ENCODE peak calls at places on chromosome 22, in eight cellular contexts. J, H, U, D, Y, K, A and V are unnamed samples.

GRCh38 chr22:39171623-39172264 is 19.3 kb upstream of the CBX7 start:
- DNase-seq in J (no peak), H (no peak), U (no peak), D (no peak), Y (no peak), K (no peak), A (no peak), V (no peak)

GRCh38 chr22:49266561-49267519 is 560.8 kb downstream of the BRD1 start:
- DNase-seq in J (no peak), H (no peak), U (no peak), D (no peak), Y (no peak), K (no peak), A (no peak), V (no peak)

GRCh38 chr22:36362819-36363377 is 24.9 kb downstream of the MYH9 start:
- DNase-seq in J (no peak), H (no peak), U (no peak), D (no peak), Y (no peak), K (no peak), A (no peak), V (no peak)

GRCh38 chr22:39773976-39774539 is 119.5 kb downstream of the ENTHD1 start:
- DNase-seq in J (peak; percentile 16), H (no peak), U (no peak), D (no peak), Y (no peak), K (peak; percentile 0), A (no peak), V (peak; percentile 16)

GRCh38 chr22:35651085-35651484 is 2.8 kb downstream of the APOL6 start:
- DNase-seq in J (no peak), H (no peak), U (no peak), D (no peak), Y (no peak), K (no peak), A (no peak), V (no peak)

GRCh38 chr22:48800036-48800885 is 1027.4 kb downstream of the BRD1 start:
- DNase-seq in J (no peak), H (no peak), U (no peak), D (no peak), Y (no peak), K (no peak), A (no peak), V (no peak)

GRCh38 chr22:43425976-43426785 is 14.4 kb downstream of the MPPED1 start:
- DNase-seq in J (no peak), H (no peak), U (no peak), D (no peak), Y (no peak), K (no peak), A (no peak), V (no peak)

GRCh38 chr22:42895087-42895486 is 38.0 kb upstream of the ARFGAP3 start:
- DNase-seq in J (no peak), H (no peak), U (no peak), D (no peak), Y (no peak), K (no peak), A (no peak), V (no peak)

GRCh38 chr22:41998361-41999261 is at the start of gene WBP2NL:
- DNase-seq in J (peak; percentile 87), H (peak; percentile 15), U (peak; percentile 47), D (peak; percentile 77), Y (peak; percentile 85), K (peak; percentile 51), A (peak; percentile 93), V (no peak)

GRCh38 chr22:17009640-17010291 is 1.7 kb upstream of the GAB4 start:
- DNase-seq in J (no peak), H (no peak), U (no peak), D (no peak), Y (no peak), K (no peak), A (no peak), V (no peak)

GRCh38 chr22:17012267-17012666 is 4.2 kb upstream of the GAB4 start:
- DNase-seq in J (no peak), H (no peak), U (no peak), D (no peak), Y (no peak), K (no peak), A (no peak), V (no peak)

GRCh38 chr22:17007852-17008731 is at the start of gene GAB4:
- DNase-seq in J (no peak), H (no peak), U (no peak), D (no peak), Y (no peak), K (no peak), A (no peak), V (no peak)

GRCh38 chr22:17007257-17007656 is 765 bp downstream of the GAB4 start:
- DNase-seq in J (no peak), H (no peak), U (no peak), D (no peak), Y (no peak), K (no peak), A (no peak), V (no peak)
- H3K4me3 ChIP-seq in J (no peak overlapping the region), H (no peak overlapping the region), U (no peak overlapping the region), D (no peak overlapping the region), Y (no peak overlapping the region), K (no peak overlapping the region), A (no peak overlapping the region), V (no peak overlapping the region)

DNA sequence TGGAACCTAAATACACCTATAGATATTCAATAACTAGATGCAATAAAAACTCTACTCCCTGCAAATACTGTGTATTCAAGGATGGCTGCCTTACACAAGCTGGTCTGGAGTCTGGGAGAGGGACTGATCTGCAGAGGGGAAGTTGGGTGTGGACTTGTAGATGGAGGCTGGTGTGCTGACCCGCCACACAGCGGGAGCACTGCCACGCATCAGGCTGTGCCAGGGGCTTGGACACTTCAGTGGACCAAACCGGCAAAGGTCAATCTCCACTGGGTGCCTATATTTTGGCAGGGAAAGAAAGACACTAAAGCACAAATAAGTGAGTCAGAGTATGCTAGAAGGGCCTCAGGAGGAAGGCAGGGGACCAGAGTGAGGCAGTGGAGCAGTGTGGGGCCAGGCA is 2.1 kb upstream of the SHANK3 start:
- DNase-seq in J (no peak), H (no peak), U (no peak), D (no peak), Y (no peak), K (no peak), A (no peak), V (no peak)
- H3K27ac ChIP-seq in J (no peak overlapping the region), H (no peak overlapping the region), U (no peak overlapping the region), D (no peak overlapping the region), Y (no peak overlapping the region), K (no peak overlapping the region), A (no peak overlapping the region), V (no peak overlapping the region)

GRCh38 chr22:20532256-20532993 is 25.0 kb downstream of the MED15 start:
- DNase-seq in J (no peak), H (no peak), U (no peak), D (no peak), Y (no peak), K (no peak), A (no peak), V (no peak)
- H3K4me1 ChIP-seq in J (peaks cover 15% of the 10 kb centered on the region), H (peaks cover 55% of the 10 kb centered on the region), U (peaks cover 45% of the 10 kb centered on the region), D (peaks cover 50% of the 10 kb centered on the region), Y (peaks cover 21% of the 10 kb centered on the region), K (peaks cover 41% of the 10 kb centered on the region), A (peaks cover 23% of the 10 kb centered on the region), V (peaks cover 56% of the 10 kb centered on the region)

DNA sequence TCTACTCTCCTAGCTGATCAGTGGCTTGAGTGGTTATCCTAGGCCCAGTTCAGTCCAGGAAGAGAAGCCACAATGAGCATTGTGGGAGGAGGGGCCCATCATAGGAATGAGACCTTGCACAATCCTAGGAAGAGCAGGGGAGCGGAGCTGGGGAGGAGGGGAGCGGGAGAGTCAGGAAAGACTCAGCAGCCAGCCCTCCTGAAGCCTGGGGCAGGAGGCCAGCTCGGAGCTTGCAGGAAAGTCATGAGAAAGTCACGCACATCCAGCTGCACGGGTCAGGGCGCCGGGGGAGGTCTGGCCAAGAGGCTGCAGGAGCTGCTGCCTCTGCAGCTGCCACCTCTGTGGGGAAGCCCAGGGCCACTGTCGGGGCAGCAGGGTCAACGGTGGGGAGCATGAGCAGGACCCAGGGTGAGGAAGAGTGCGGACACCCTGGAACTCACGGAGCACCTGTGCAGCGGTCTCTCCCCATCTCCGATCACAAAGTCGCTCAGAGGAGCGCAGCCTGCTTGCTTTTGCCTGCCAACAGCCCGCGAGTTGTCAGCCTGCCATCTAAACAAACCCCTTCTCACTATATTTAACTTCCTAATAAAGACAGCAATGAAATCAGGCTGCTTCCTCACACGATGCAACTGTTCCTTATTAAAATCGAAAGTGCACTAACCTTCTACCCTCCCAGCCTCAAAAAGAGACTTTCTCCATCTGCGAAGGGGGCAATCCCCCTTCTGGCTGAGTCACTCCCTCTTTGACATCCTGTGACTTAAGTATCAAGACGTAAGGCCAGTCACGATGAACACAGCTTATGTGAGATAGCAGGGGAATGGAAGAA is 52.8 kb upstream of the RTL6 start:
- DNase-seq in J (no peak), H (no peak), U (no peak), D (no peak), Y (peak; percentile 87), K (peak; percentile 98), A (peak; percentile 29), V (peak; percentile 66)
- H3K4me3 ChIP-seq in J (no peak overlapping the region), H (peak overlapping the region; percentile 47), U (peak overlapping the region; percentile 58), D (no peak overlapping the region), Y (peak overlapping the region; percentile 36), K (peak overlapping the region; percentile 35), A (no peak overlapping the region), V (peak overlapping the region; percentile 31)

GRCh38 chr22:30434775-30435315 is 9.3 kb downstream of the MTFP1 start:
- DNase-seq in J (no peak), H (no peak), U (no peak), D (no peak), Y (no peak), K (no peak), A (no peak), V (no peak)
- H3K27ac ChIP-seq in J (peak overlapping the region; percentile 99), H (no peak overlapping the region), U (no peak overlapping the region), D (peak overlapping the region; percentile 59), Y (no peak overlapping the region), K (no peak overlapping the region), A (no peak overlapping the region), V (no peak overlapping the region)

DNA sequence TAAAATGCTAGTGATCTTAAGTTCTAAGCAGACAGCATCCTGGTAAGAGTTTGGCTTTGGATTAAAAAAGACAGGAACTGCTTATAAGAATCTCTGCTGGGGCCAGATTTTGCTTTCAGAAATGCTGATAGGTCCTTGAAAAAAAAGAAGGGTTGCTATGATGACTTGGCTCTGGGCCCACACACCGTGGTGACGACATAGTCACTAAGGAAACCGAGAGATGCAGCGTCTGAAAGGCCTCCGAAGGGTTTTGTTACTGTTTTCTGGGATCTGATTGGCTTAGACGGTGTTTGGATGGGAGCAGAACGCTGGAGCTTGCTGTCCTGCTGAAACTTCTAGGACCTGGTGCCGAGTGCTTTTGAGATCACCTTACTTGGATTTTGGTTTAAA is 8.4 kb downstream of the FAM118A start:
- DNase-seq in J (peak; percentile 96), H (peak; percentile 80), U (no peak), D (peak; percentile 78), Y (peak; percentile 89), K (peak; percentile 97), A (peak; percentile 67), V (peak; percentile 92)
- H3K4me1 ChIP-seq in J (peaks cover 32% of the 10 kb centered on the region), H (peaks cover 84% of the 10 kb centered on the region), U (peaks cover 11% of the 10 kb centered on the region), D (peaks cover 34% of the 10 kb centered on the region), Y (peaks cover 4% of the 10 kb centered on the region), K (peaks cover 22% of the 10 kb centered on the region), A (peaks cover 21% of the 10 kb centered on the region), V (peaks cover 45% of the 10 kb centered on the region)